ENCODE peak calls at places on chromosomes 4 and X, in four cellular contexts. U is Peyer's patch, L is heart left ventricle, J is tibial nerve. Q is an unnamed sample.

GRCh38 chr4:7124643-7125442 is 57.0 kb upstream of the GRPEL1 start:
- DNase-seq in J (peak; percentile 60), L (peak; percentile 32), U (peak; percentile 62), Q (no peak)

GRCh38 chrX:106898462-106898861 is 4.7 kb downstream of the RIPPLY1 start:
- DNase-seq in U (no peak), L (no peak), J (no peak), Q (no peak)

GRCh38 chr4:160403066-160403465 is 1300.2 kb downstream of the RAPGEF2 start:
- DNase-seq in U (no peak), J (no peak), L (no peak), Q (no peak)

GRCh38 chr4:16820304-16820703 is 78.1 kb downstream of the LDB2 start:
- DNase-seq in U (no peak), J (no peak), L (peak; percentile 32), Q (no peak)

GRCh38 chrX:134634691-134635090 is 23.6 kb downstream of the PLAC1 start:
- DNase-seq in L (no peak), J (no peak), U (no peak), Q (no peak)

GRCh38 chr4:54556587-54556986 is 101.2 kb upstream of the KIT start:
- DNase-seq in L (no peak), J (no peak), U (peak; percentile 62), Q (no peak)

GRCh38 chrX:27565992-27566391 is 24.2 kb upstream of the DCAF8L2 start:
- DNase-seq in J (no peak), L (no peak), U (no peak), Q (no peak)

GRCh38 chr4:143555676-143556075 is 42.2 kb downstream of the SMARCA5 start:
- DNase-seq in J (no peak), U (no peak), L (no peak), Q (no peak)

GRCh38 chr4:177194906-177195305 is 114.8 kb upstream of the NEIL3 start:
- DNase-seq in L (no peak), U (no peak), J (no peak), Q (no peak)

GRCh38 chr4:22389240-22389871 is 126.5 kb downstream of the ADGRA3 start:
- DNase-seq in L (peak; percentile 13), J (peak; percentile 32), U (peak; percentile 63), Q (no peak)
- TF ChIP-seq CTCF in L (peak; percentile 81), J (peak; percentile 59), U (peak; percentile 78), Q (peak; percentile 15)

GRCh38 chrX:78133561-78133960 is 5.9 kb downstream of the TAF9B start:
- DNase-seq in U (no peak), J (no peak), L (no peak), Q (no peak)

GRCh38 chrX:78125148-78125547 is 14.3 kb downstream of the TAF9B start:
- DNase-seq in U (no peak), L (no peak), J (no peak), Q (no peak)

GRCh38 chrX:78130396-78130795 is 9.1 kb downstream of the TAF9B start:
- DNase-seq in J (no peak), L (no peak), U (no peak), Q (no peak)

GRCh38 chrX:78129714-78130113 is 9.7 kb downstream of the TAF9B start:
- DNase-seq in U (no peak), J (no peak), L (no peak), Q (no peak)

GRCh38 chrX:78131117-78131516 is 8.3 kb downstream of the TAF9B start:
- DNase-seq in J (no peak), U (no peak), L (no peak), Q (no peak)
- H3K36me3 ChIP-seq in J (peaks cover 28% of the 10 kb centered on the region), U (no peaks in the 10 kb centered on the region), L (peaks cover 51% of the 10 kb centered on the region), Q (peaks cover 17% of the 10 kb centered on the region)

GRCh38 chr4:152064753-152065152 is 303.9 kb upstream of the GATB start:
- DNase-seq in U (no peak), L (no peak), J (no peak), Q (no peak)
- TF ChIP-seq POLR2A in U (no peak), L (no peak), J (no peak), Q (no peak)

DNA sequence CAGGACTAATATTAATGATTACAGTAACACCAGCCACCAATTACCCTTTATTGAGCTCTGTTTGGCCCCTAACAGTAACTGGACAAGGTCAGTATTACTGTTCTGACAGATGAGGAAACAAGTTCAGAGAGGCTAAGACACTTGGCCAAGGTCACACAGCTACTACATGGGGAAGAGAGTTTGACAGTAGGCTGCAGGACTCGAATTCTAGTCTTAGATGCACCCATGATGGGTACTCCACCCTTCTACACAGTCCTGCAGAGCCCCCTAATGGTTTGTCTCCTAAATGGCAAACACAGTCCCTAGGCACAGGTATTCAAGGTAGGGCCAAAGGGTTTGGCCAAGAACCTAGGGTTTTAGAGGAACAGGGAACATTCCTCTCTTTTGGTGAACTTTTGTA is 93.9 kb downstream of the NSUN7 start:
- DNase-seq in L (no peak), U (no peak), J (no peak), Q (no peak)
- TF ChIP-seq CTCF in L (peak; percentile 15), U (peak; percentile 13), J (no peak), Q (no peak)

GRCh38 chr4:184898793-184899192 is 73.0 kb upstream of the ACSL1 start:
- DNase-seq in L (no peak), U (no peak), J (no peak), Q (no peak)

GRCh38 chr4:184900184-184900583 is 74.4 kb upstream of the ACSL1 start:
- DNase-seq in J (no peak), L (no peak), U (no peak), Q (no peak)

GRCh38 chr4:184897807-184898388 is 72.1 kb upstream of the ACSL1 start:
- DNase-seq in L (no peak), U (no peak), J (no peak), Q (no peak)

GRCh38 chr4:184896868-184897715 is 71.3 kb upstream of the ACSL1 start:
- DNase-seq in J (peak; percentile 70), U (no peak), L (no peak), Q (no peak)

GRCh38 chr4:184899261-184900134 is 73.7 kb upstream of the ACSL1 start:
- DNase-seq in L (no peak), J (no peak), U (no peak), Q (no peak)
- H3K36me3 ChIP-seq in L (no peaks in the 10 kb centered on the region), J (no peaks in the 10 kb centered on the region), U (no peaks in the 10 kb centered on the region), Q (no peaks in the 10 kb centered on the region)

DNA sequence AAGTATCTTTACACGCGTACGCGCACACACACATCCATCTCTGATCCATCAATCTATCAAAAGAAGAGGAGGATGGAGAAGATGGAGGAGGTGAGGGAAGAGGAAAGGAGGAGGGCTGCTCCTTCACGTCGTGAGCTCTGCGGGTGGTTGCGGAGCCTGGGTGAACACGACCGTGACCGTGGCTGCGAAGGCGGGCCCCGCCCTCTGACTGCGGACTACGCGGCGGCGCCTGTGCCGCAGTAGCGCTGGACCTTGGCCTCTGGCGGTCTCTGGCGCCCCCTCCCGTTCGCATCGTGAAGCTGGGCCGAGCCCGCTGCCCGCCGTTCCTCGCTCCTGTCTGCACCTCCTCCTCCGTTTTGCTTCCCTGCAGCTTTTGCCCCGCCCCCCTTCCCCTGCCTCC is 37.7 kb upstream of the ARAF start:
- DNase-seq in U (peak; percentile 91), J (peak; percentile 56), L (peak; percentile 80), Q (peak; percentile 86)
- TF ChIP-seq POLR2A in U (no peak), J (no peak), L (no peak), Q (no peak)

GRCh38 chr4:36244257-36245084 is at the start of gene ARAP2:
- DNase-seq in J (peak; percentile 37), U (peak; percentile 88), L (peak; percentile 32), Q (no peak)
- TF ChIP-seq CTCF in J (no peak), U (peak; percentile 18), L (peak; percentile 15), Q (no peak)

DNA sequence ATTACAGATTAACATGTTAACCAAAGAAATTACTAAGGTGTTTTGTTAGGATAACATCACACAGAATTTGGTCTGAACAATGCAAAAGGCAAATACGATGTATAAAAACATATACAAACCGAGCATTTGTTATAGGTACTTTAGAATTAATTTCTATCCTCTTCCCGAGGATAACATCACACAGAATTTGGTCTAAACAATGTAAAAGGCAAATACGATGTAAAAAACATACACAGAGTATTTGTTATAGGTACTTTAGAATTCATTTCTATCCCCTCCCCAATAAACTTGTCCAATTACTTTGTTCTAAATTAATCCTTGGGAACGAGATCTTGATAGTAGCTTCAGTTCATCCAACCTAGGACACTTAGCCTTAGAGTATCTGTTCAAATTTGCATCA is 7.6 kb downstream of the HNRNPDL start:
- DNase-seq in J (no peak), U (no peak), L (no peak), Q (no peak)
- H3K36me3 ChIP-seq in J (peaks cover 48% of the 10 kb centered on the region), U (no peaks in the 10 kb centered on the region), L (peaks cover 57% of the 10 kb centered on the region), Q (peaks cover 39% of the 10 kb centered on the region)

GRCh38 chr4:146179784-146180405 is 4.4 kb downstream of the LSM6 start:
- DNase-seq in J (no peak), U (no peak), L (no peak), Q (no peak)

DNA sequence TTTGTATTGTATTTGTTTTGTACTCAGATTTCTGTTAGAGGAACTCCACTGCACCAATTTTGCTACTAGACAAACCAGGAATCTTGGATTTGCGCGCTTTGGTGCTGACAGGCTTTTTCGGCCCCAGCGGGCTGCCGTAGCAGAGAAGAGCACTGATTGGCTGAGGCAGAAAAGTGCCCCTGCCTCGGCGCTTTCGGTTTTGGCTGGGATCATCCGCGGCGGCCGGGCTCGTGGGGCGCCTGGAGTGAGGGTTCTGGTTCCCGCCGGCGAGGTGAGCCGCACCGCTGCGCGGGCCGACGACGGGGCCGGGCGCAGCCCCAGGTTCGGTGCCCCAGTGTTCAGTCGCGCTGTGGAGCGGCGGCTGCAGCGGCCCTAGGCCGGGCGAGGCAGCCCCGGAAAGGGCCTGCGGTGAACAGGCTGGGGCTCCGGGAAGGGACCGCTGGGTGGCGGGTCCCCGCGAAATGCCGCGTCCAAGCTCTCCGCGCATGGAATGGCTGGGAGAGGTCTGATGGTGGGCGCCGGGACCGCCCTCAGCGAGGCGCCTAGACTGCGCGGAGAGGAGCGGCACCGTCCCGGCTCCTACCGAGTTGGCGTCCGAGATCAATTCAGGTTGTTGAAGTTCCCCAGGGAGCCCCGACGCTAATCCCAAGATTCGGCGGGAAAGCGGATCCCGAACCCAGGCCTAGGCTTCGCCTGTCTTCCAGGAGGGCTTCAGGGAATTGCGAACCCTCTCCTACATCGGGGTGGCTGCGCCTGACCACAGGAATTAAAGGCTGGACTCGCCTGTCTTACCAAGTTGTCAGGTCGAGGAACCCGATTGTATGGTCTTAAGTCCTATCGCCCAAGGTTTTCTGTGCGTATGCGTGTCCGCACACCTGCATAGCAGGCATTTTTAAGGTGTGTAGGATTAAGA is at the start of gene LSM6:
- DNase-seq in U (peak; percentile 95), J (peak; percentile 82), L (peak; percentile 91), Q (peak; percentile 91)
- TF ChIP-seq POLR2A in U (peak; percentile 55), J (peak; percentile 34), L (peak; percentile 74), Q (no peak)

GRCh38 chr4:4685810-4686209 is 144.0 kb upstream of the STX18 start:
- DNase-seq in L (no peak), U (no peak), J (no peak), Q (no peak)
- TF ChIP-seq CTCF in L (no peak), U (no peak), J (no peak), Q (no peak)